ENCODE peak calls at places on chromosomes 7 and 10, in five cellular contexts. One of them, this sample, is unnamed.

GRCh38 chr10:35685402-35685801 is 43.3 kb upstream of the FZD8 start:
- DNase-seq in GM12878: no peak
- DNase-seq in H1: no peak
- DNase-seq in HepG2: peak; percentile 82
- DNase-seq in NT2/D1: no peak
- DNase-seq in this sample: no peak

GRCh38 chr10:90418869-90419652 is 438.8 kb downstream of the HTR7 start:
- DNase-seq in H1: no peak
- DNase-seq in NT2/D1: no peak
- DNase-seq in HepG2: peak; percentile 7
- DNase-seq in GM12878: no peak
- DNase-seq in this sample: no peak

GRCh38 chr7:142478479-142479220 is 220.8 kb upstream of the PRSS58 start:
- DNase-seq in HepG2: peak; percentile 17
- DNase-seq in H1: no peak
- DNase-seq in GM12878: no peak
- DNase-seq in NT2/D1: peak; percentile 43
- DNase-seq in this sample: peak; percentile 36

GRCh38 chr7:151579642-151580041 is 59.9 kb upstream of the RHEB start:
- DNase-seq in HepG2: no peak
- DNase-seq in H1: no peak
- DNase-seq in GM12878: no peak
- DNase-seq in NT2/D1: no peak
- DNase-seq in this sample: no peak

GRCh38 chr10:31706921-31707571 is 221.6 kb downstream of the ARHGAP12 start:
- DNase-seq in GM12878: no peak
- DNase-seq in NT2/D1: no peak
- DNase-seq in H1: no peak
- DNase-seq in HepG2: no peak
- DNase-seq in this sample: no peak

GRCh38 chr10:91105269-91105668 is 115.2 kb upstream of the PCGF5 start:
- DNase-seq in HepG2: no peak
- DNase-seq in GM12878: no peak
- DNase-seq in H1: no peak
- DNase-seq in NT2/D1: no peak
- DNase-seq in this sample: no peak

GRCh38 chr10:19817251-19818046 is 1.2 kb downstream of the PLXDC2 start:
- DNase-seq in GM12878: no peak
- DNase-seq in NT2/D1: no peak
- DNase-seq in H1: peak; percentile 13
- DNase-seq in HepG2: no peak
- DNase-seq in this sample: peak; percentile 15

GRCh38 chr10:37467246-37467645 is 341.8 kb downstream of the ANKRD30A start:
- DNase-seq in GM12878: no peak
- DNase-seq in H1: no peak
- DNase-seq in HepG2: no peak
- DNase-seq in NT2/D1: no peak
- DNase-seq in this sample: no peak

GRCh38 chr10:21953585-21954057 is 49.9 kb downstream of the DNAJC1 start:
- DNase-seq in NT2/D1: no peak
- DNase-seq in GM12878: no peak
- DNase-seq in H1: no peak
- DNase-seq in HepG2: peak; percentile 36
- DNase-seq in this sample: peak; percentile 42

GRCh38 chr7:2313450-2314208 is 612 bp downstream of the SNX8 start:
- DNase-seq in HepG2: no peak
- DNase-seq in NT2/D1: no peak
- DNase-seq in GM12878: no peak
- DNase-seq in H1: no peak
- DNase-seq in this sample: peak; percentile 33

GRCh38 chr7:145276118-145276517 is 440.3 kb upstream of the TPK1 start:
- DNase-seq in GM12878: no peak
- DNase-seq in HepG2: no peak
- DNase-seq in NT2/D1: no peak
- DNase-seq in H1: no peak
- DNase-seq in this sample: no peak

GRCh38 chr7:24138366-24138765 is 145.6 kb upstream of the NPY start:
- DNase-seq in H1: no peak
- DNase-seq in NT2/D1: no peak
- DNase-seq in GM12878: no peak
- DNase-seq in HepG2: no peak
- DNase-seq in this sample: no peak

GRCh38 chr7:27101188-27101905 is 1.1 kb downstream of the HOXA2 start:
- DNase-seq in H1: no peak
- DNase-seq in HepG2: no peak
- DNase-seq in NT2/D1: no peak
- DNase-seq in GM12878: no peak
- DNase-seq in this sample: no peak

GRCh38 chr7:36131026-36131425 is 22.0 kb upstream of the EEPD1 start:
- DNase-seq in H1: no peak
- DNase-seq in HepG2: no peak
- DNase-seq in NT2/D1: no peak
- DNase-seq in GM12878: no peak
- DNase-seq in this sample: no peak

GRCh38 chr7:36130236-36130945 is 22.7 kb upstream of the EEPD1 start:
- DNase-seq in GM12878: no peak
- DNase-seq in HepG2: no peak
- DNase-seq in NT2/D1: no peak
- DNase-seq in H1: no peak
- DNase-seq in this sample: no peak

GRCh38 chr7:36129048-36129534 is 24.0 kb upstream of the EEPD1 start:
- DNase-seq in HepG2: peak; percentile 48
- DNase-seq in NT2/D1: no peak
- DNase-seq in H1: no peak
- DNase-seq in GM12878: no peak
- DNase-seq in this sample: no peak

GRCh38 chr7:36127075-36127740 is 25.8 kb upstream of the EEPD1 start:
- DNase-seq in H1: no peak
- DNase-seq in GM12878: no peak
- DNase-seq in HepG2: no peak
- DNase-seq in NT2/D1: no peak
- DNase-seq in this sample: peak; percentile 56

GRCh38 chr7:36128448-36129047 is 24.5 kb upstream of the EEPD1 start:
- DNase-seq in H1: no peak
- DNase-seq in GM12878: no peak
- DNase-seq in NT2/D1: no peak
- DNase-seq in HepG2: peak; percentile 76
- DNase-seq in this sample: peak; percentile 57
- TF ChIP-seq SUZ12 in H1: no peak
- TF ChIP-seq SUZ12 in GM12878: no peak
- TF ChIP-seq SUZ12 in NT2/D1: no peak
- TF ChIP-seq SUZ12 in HepG2: no peak
- TF ChIP-seq SUZ12 in this sample: no peak

GRCh38 chr7:30923774-30924413 is 12.2 kb downstream of the AQP1 start:
- DNase-seq in HepG2: no peak
- DNase-seq in NT2/D1: no peak
- DNase-seq in GM12878: no peak
- DNase-seq in H1: no peak
- DNase-seq in this sample: no peak
- TF ChIP-seq SUZ12 in HepG2: no peak
- TF ChIP-seq SUZ12 in NT2/D1: no peak
- TF ChIP-seq SUZ12 in GM12878: no peak
- TF ChIP-seq SUZ12 in H1: no peak
- TF ChIP-seq SUZ12 in this sample: no peak

GRCh38 chr7:132030883-132031282 is 474.5 kb upstream of the PODXL start:
- DNase-seq in H1: no peak
- DNase-seq in GM12878: no peak
- DNase-seq in HepG2: no peak
- DNase-seq in NT2/D1: no peak
- DNase-seq in this sample: no peak

GRCh38 chr7:132024290-132024689 is 467.9 kb upstream of the PODXL start:
- DNase-seq in GM12878: no peak
- DNase-seq in HepG2: no peak
- DNase-seq in H1: no peak
- DNase-seq in NT2/D1: no peak
- DNase-seq in this sample: no peak

GRCh38 chr7:132028144-132028920 is 471.9 kb upstream of the PODXL start:
- DNase-seq in NT2/D1: no peak
- DNase-seq in H1: no peak
- DNase-seq in HepG2: no peak
- DNase-seq in GM12878: no peak
- DNase-seq in this sample: no peak

GRCh38 chr7:132030161-132030568 is 473.7 kb upstream of the PODXL start:
- DNase-seq in GM12878: no peak
- DNase-seq in HepG2: no peak
- DNase-seq in NT2/D1: no peak
- DNase-seq in H1: no peak
- DNase-seq in this sample: no peak

GRCh38 chr7:132029369-132030160 is 473.1 kb upstream of the PODXL start:
- DNase-seq in HepG2: no peak
- DNase-seq in GM12878: no peak
- DNase-seq in NT2/D1: no peak
- DNase-seq in H1: no peak
- DNase-seq in this sample: no peak
- TF ChIP-seq SUZ12 in HepG2: no peak
- TF ChIP-seq SUZ12 in GM12878: no peak
- TF ChIP-seq SUZ12 in NT2/D1: no peak
- TF ChIP-seq SUZ12 in H1: no peak
- TF ChIP-seq SUZ12 in this sample: no peak

DNA sequence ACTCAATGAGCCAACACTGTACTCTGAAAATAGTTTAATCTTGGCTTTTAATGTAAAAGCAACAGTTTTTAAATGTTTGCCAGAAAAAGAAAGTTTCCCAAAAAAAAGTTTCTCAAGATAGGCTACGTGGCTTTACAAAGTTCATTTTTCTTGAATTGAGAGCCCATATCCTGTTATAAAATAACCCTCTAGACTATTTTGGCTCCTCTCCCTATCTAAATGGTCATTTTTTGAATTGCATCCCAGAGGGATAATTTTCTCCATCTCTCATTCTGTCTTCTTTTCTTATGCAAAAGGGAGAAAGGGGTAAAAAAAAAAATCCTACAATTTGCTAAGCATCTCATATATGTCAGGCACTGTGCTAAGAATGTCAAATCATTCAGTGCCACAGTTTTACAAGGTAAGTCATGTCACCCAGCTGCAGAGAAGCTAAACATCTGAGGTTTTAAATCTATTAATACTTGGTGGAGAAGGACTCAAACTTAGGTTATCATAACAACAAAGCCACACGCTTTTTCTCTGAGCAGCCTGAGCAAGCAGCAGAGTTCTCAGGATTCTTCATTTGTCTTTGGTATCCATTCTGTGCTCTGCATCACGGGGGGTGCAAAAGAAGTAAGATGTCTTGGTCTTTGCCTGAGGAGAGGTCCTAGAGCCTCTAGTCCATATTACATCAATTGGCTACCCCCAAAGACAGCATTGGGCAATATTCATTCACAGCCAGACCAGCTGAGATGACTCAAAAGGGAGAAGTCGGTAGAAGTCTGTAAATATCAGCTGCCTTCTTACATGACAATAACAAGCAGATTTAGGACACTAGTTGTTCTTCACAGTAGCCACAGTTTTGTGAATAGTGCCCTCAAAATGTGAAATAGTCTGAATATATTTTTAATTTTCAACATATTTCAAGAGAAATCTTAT is 66.4 kb downstream of the FZD1 start:
- DNase-seq in GM12878: no peak
- DNase-seq in NT2/D1: no peak
- DNase-seq in HepG2: no peak
- DNase-seq in H1: no peak
- DNase-seq in this sample: no peak
- TF ChIP-seq SUZ12 in GM12878: no peak
- TF ChIP-seq SUZ12 in NT2/D1: no peak
- TF ChIP-seq SUZ12 in HepG2: no peak
- TF ChIP-seq SUZ12 in H1: no peak
- TF ChIP-seq SUZ12 in this sample: no peak

GRCh38 chr7:83649701-83650100 is 762 bp upstream of the SEMA3E start:
- DNase-seq in NT2/D1: no peak
- DNase-seq in GM12878: no peak
- DNase-seq in HepG2: no peak
- DNase-seq in H1: no peak
- DNase-seq in this sample: no peak

GRCh38 chr7:83646027-83646426 is 2.9 kb downstream of the SEMA3E start:
- DNase-seq in H1: no peak
- DNase-seq in NT2/D1: no peak
- DNase-seq in GM12878: no peak
- DNase-seq in HepG2: no peak
- DNase-seq in this sample: no peak

GRCh38 chr7:83652481-83652880 is 3.5 kb upstream of the SEMA3E start:
- DNase-seq in HepG2: no peak
- DNase-seq in NT2/D1: no peak
- DNase-seq in H1: no peak
- DNase-seq in GM12878: no peak
- DNase-seq in this sample: no peak

GRCh38 chr7:83643754-83644153 is 5.2 kb downstream of the SEMA3E start:
- DNase-seq in GM12878: no peak
- DNase-seq in HepG2: no peak
- DNase-seq in H1: no peak
- DNase-seq in NT2/D1: no peak
- DNase-seq in this sample: no peak

GRCh38 chr7:83648464-83649241 is at the start of gene SEMA3E:
- DNase-seq in GM12878: no peak
- DNase-seq in H1: no peak
- DNase-seq in HepG2: no peak
- DNase-seq in NT2/D1: no peak
- DNase-seq in this sample: peak; percentile 60
- TF ChIP-seq SUZ12 in GM12878: no peak
- TF ChIP-seq SUZ12 in H1: no peak
- TF ChIP-seq SUZ12 in HepG2: no peak
- TF ChIP-seq SUZ12 in NT2/D1: no peak
- TF ChIP-seq SUZ12 in this sample: no peak

DNA sequence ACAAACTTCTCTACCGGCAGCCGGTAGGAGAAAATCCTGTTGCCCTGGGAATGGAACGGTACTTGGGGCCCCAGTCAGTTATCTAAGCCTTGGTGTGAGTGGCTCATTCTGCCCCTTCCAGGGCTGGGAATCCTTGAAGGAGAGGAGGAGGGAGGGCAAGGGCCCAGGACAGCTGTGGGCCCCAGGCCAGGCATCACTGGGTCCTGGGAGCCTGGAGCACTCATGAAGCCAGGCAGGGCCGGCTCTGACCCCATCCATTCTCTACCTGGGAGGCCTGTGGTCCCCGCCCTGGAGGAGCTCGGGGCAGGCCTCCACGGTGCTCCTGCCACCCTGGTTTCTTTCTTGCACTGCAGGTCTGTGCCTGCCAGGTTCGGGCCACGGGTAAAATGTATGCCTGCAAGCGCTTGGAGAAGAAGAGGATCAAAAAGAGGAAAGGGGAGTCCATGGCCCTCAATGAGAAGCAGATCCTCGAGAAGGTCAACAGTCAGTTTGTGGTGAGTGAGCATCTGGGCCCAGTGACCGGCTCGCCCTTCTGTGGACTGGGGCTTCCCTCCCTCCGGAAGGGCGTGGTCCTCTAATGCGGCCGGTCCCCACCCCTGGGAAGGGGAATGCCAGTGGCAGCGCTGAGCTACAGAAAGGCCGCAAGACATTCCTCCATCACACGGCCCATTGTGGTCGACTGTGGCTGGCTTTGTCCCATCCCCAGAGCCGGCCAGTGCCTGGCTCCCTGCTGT is 111.3 kb downstream of the RGS10 start:
- DNase-seq in HepG2: no peak
- DNase-seq in GM12878: no peak
- DNase-seq in H1: no peak
- DNase-seq in NT2/D1: no peak
- DNase-seq in this sample: no peak
- TF ChIP-seq SUZ12 in HepG2: no peak
- TF ChIP-seq SUZ12 in GM12878: no peak
- TF ChIP-seq SUZ12 in H1: no peak
- TF ChIP-seq SUZ12 in NT2/D1: no peak
- TF ChIP-seq SUZ12 in this sample: no peak